ENCODE peak calls at places on chromosomes 11 and 22, in eight cellular contexts. V is H9, L is body of pancreas, F is breast epithelium, Z is tibial nerve, R is stomach, Q is coronary artery, A is GM23338. G is an unnamed sample.

GRCh38 chr11:38089728-38090127 is 1491.7 kb upstream of the RAG2 start:
- DNase-seq in F (no peak), A (no peak), V (no peak), Q (no peak), Z (no peak), L (no peak), R (no peak), G (no peak)

GRCh38 chr22:23207786-23208325 is 27.5 kb downstream of the BCR start:
- DNase-seq in F (no peak), V (no peak), Z (no peak), Q (no peak), A (no peak), R (no peak), L (no peak), G (no peak)

GRCh38 chr11:2884424-2884815 is 1.2 kb downstream of the CDKN1C start:
- DNase-seq in Z (no peak), A (no peak), V (no peak), Q (no peak), L (peak; percentile 56), F (no peak), R (peak; percentile 62), G (peak; percentile 64)

GRCh38 chr11:1873048-1873812 is 18.5 kb downstream of the PRR33 start:
- DNase-seq in Z (no peak), R (no peak), F (no peak), Q (no peak), A (no peak), V (no peak), L (no peak), G (no peak)

GRCh38 chr11:130003717-130004001 is 1.0 kb upstream of the PRDM10 start:
- DNase-seq in F (no peak), A (no peak), Q (no peak), Z (no peak), V (no peak), R (no peak), L (peak; percentile 75), G (no peak)

GRCh38 chr11:33317662-33318061 is 60.5 kb downstream of the HIPK3 start:
- DNase-seq in Z (no peak), A (no peak), F (no peak), R (no peak), Q (no peak), L (no peak), V (no peak), G (no peak)

GRCh38 chr11:27558401-27558800 is 51.8 kb upstream of the LIN7C start:
- DNase-seq in Q (no peak), L (no peak), A (no peak), Z (no peak), F (no peak), R (no peak), V (no peak), G (no peak)

GRCh38 chr11:31803813-31804438 is 7.2 kb downstream of the PAX6 start:
- DNase-seq in L (no peak), Q (no peak), R (no peak), A (peak; percentile 71), Z (no peak), V (peak; percentile 30), F (no peak), G (no peak)

GRCh38 chr22:32991353-32992115 is 66.6 kb downstream of the SYN3 start:
- DNase-seq in V (no peak), R (no peak), L (no peak), A (no peak), F (no peak), Q (no peak), Z (peak; percentile 40), G (peak; percentile 78)

GRCh38 chr11:133303262-133303661 is 229.0 kb downstream of the OPCML start:
- DNase-seq in Z (no peak), V (no peak), Q (no peak), L (no peak), R (no peak), A (no peak), F (no peak), G (no peak)

GRCh38 chr11:108019870-108020540 is 11.3 kb downstream of the CUL5 start:
- DNase-seq in V (no peak), A (no peak), Z (no peak), F (no peak), L (no peak), Q (no peak), R (no peak), G (no peak)

GRCh38 chr22:31187627-31188026 is 24.5 kb upstream of the LIMK2 start:
- DNase-seq in Z (no peak), Q (no peak), L (no peak), A (no peak), F (no peak), R (no peak), V (no peak), G (no peak)

GRCh38 chr11:4921796-4922195 is 2.3 kb downstream of the OR51G1 start:
- DNase-seq in V (no peak), L (no peak), Z (no peak), Q (no peak), A (no peak), F (no peak), R (no peak), G (no peak)

GRCh38 chr22:41562461-41562860 is 1.7 kb downstream of the CSDC2 start:
- DNase-seq in Q (no peak), R (no peak), L (no peak), Z (no peak), F (no peak), V (no peak), A (no peak), G (no peak)
- H3K27ac ChIP-seq in Q (peak overlapping the region; percentile 93), R (peak overlapping the region; percentile 2), L (peak overlapping the region; percentile 82), Z (no peak overlapping the region), F (peak overlapping the region; percentile 61), V (no peak overlapping the region), A (no peak overlapping the region), G (peak overlapping the region; percentile 91)

GRCh38 chr22:48574776-48575566 is 1252.7 kb downstream of the BRD1 start:
- DNase-seq in L (peak; percentile 61), R (no peak), V (peak; percentile 82), A (peak; percentile 66), Z (no peak), Q (no peak), F (peak; percentile 32), G (no peak)

GRCh38 chr22:48577014-48577690 is 1250.5 kb downstream of the BRD1 start:
- DNase-seq in V (peak; percentile 44), F (no peak), A (no peak), R (no peak), L (no peak), Z (no peak), Q (no peak), G (no peak)

GRCh38 chr22:48575567-48576332 is 1251.9 kb downstream of the BRD1 start:
- DNase-seq in V (no peak), R (no peak), Q (no peak), Z (no peak), F (no peak), L (no peak), A (no peak), G (no peak)

GRCh38 chr22:48577691-48578090 is 1250.0 kb downstream of the BRD1 start:
- DNase-seq in V (no peak), L (no peak), R (no peak), F (no peak), Q (no peak), A (no peak), Z (no peak), G (no peak)

DNA sequence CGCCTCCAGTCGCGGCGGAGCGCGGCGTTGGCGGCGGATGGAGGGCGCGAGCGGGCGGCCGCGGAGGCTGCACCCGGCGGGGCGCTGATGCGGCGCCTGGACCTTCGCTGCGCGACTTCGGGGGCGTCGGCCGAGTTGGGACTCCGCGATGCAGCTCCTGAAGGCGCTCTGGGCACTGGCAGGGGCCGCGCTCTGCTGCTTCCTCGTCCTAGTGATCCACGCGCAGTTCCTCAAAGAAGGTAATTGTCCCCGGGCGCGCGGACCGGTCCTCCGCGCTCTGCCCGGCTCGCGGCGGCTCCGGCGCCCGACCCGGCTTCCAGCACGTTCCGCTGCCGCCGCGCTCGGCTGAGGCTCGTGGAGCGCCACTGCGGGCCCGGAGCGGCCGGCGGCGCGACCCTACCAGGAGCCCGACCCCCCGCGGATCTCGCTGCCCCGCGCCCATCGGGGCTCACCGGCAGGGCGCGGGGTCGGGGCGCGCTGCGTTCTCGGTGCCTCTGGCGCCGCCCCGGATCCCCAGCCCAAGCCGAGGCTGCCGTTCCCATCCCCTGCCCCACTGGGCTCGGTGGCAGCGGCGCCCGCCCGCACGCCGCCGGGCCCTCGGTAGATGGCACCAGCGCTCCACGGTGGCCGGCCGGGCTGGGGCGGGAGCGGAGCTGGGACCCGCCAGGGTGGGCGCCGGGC is 1251.2 kb downstream of the BRD1 start:
- DNase-seq in L (no peak), A (peak; percentile 32), R (no peak), Q (no peak), Z (no peak), V (peak; percentile 54), F (no peak), G (no peak)
- TF ChIP-seq CTCF in L (peak; percentile 29), A (no peak), R (peak; percentile 11), Q (peak; percentile 36), Z (peak; percentile 84), V (peak; percentile 73), F (no peak), G (peak; percentile 33)

DNA sequence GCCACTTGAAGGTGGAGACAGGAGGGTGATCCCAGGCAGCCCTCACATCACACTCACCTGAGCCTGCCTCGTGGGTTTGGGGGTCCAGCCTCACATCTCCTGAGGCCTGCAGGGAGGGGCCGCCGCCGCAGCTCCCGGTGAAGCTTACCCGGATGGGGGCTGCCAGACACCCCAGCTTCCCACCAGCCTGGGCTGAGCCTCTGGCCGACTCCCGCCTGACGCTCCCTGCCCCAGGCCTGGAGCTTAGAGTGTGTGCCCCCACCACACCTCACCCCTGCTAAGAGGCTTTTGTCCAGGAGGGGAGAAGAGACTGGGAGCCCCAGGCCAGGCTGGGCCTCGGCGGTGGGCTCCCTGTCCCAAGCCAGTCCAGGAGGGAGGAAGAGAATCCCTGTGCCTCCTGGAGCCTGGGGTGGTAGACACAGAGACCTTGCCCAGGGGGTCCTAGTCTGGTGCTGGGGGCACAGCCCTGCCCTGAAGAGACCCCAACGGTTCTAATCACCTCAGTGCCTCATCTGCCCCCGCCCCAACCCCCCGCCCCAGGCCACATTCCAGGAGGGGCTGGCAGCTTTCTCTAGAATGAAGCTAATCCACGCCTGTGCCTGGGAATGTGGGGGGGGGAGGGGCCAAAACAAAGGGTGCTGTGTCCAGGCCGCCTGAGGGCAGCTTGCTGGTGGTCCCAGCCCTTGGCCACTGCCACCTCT is at the start of gene SLC16A8:
- DNase-seq in Q (no peak), V (no peak), F (no peak), Z (no peak), A (peak; percentile 34), L (no peak), R (no peak), G (no peak)
- H3K27ac ChIP-seq in Q (no peak within 1 kb of the TSS), V (no peak within 1 kb of the TSS), F (no peak within 1 kb of the TSS), Z (no peak within 1 kb of the TSS), A (no peak within 1 kb of the TSS), L (no peak within 1 kb of the TSS), R (no peak within 1 kb of the TSS), G (no peak within 1 kb of the TSS)

GRCh38 chr11:85663080-85663729 is 1.7 kb downstream of the CREBZF start:
- DNase-seq in Q (no peak), A (no peak), F (no peak), R (no peak), Z (no peak), L (no peak), V (no peak), G (no peak)

GRCh38 chr11:85664561-85665481 is at the start of gene CREBZF:
- DNase-seq in R (peak; percentile 94), Z (peak; percentile 90), Q (peak; percentile 96), L (peak; percentile 95), A (peak; percentile 97), F (peak; percentile 89), V (peak; percentile 95), G (peak; percentile 97)

GRCh38 chr11:85661972-85662664 is 2.8 kb downstream of the CREBZF start:
- DNase-seq in V (no peak), L (no peak), R (no peak), F (no peak), A (no peak), Q (no peak), Z (no peak), G (no peak)

GRCh38 chr11:85665756-85666155 is 827 bp upstream of the CREBZF start:
- DNase-seq in A (no peak), Z (no peak), L (no peak), F (no peak), V (no peak), Q (no peak), R (no peak), G (no peak)

GRCh38 chr11:85663781-85664560 is 958 bp downstream of the CREBZF start:
- DNase-seq in V (peak; percentile 64), A (peak; percentile 77), Z (peak; percentile 58), R (peak; percentile 88), F (peak; percentile 77), Q (peak; percentile 88), L (peak; percentile 83), G (peak; percentile 82)
- TF ChIP-seq CTCF in V (peak; percentile 57), A (peak; percentile 33), Z (peak; percentile 71), R (peak; percentile 56), F (peak; percentile 21), Q (peak; percentile 46), L (peak; percentile 50), G (peak; percentile 67)